ENCODE peak calls at places on chromosome 5, in six cellular contexts. B is CD4-positive, alpha-beta memory T cell; R is uterus; N is GM23338; C is hepatocyte; J is thoracic aorta. X is an unnamed sample.

GRCh38 chr5:115657125-115657882 is 31.5 kb upstream of the TMED7 start:
- DNase-seq in R (no peak), J (no peak), C (no peak), N (no peak), B (no peak), X (no peak)

GRCh38 chr5:78536797-78537196 is 111.8 kb downstream of the LHFPL2 start:
- DNase-seq in R (no peak), N (no peak), J (no peak), B (no peak), C (no peak), X (no peak)

GRCh38 chr5:511476-511875 is 12.8 kb downstream of the SLC9A3 start:
- DNase-seq in C (no peak), R (no peak), J (no peak), B (no peak), N (no peak), X (no peak)

GRCh38 chr5:154214236-154215106 is 23.9 kb downstream of the GALNT10 start:
- DNase-seq in B (no peak), J (no peak), C (no peak), R (no peak), N (no peak), X (no peak)

GRCh38 chr5:94388773-94389514 is 229.5 kb downstream of the KIAA0825 start:
- DNase-seq in B (no peak), R (no peak), N (no peak), J (no peak), C (no peak), X (no peak)

GRCh38 chr5:172849636-172850453 is 15.8 kb downstream of the ERGIC1 start:
- DNase-seq in C (no peak), N (no peak), R (no peak), J (no peak), B (no peak), X (peak; percentile 75)

GRCh38 chr5:114101153-114101552 is 260.7 kb upstream of the KCNN2 start:
- DNase-seq in J (no peak), R (no peak), B (no peak), C (peak; percentile 78), N (peak; percentile 72), X (no peak)

GRCh38 chr5:36728697-36729543 is 122.5 kb downstream of the SLC1A3 start:
- DNase-seq in C (peak; percentile 81), N (peak; percentile 86), J (no peak), B (peak; percentile 47), R (no peak), X (no peak)

GRCh38 chr5:71948206-71948605 is 159.1 kb upstream of the MAP1B start:
- DNase-seq in C (no peak), N (no peak), J (no peak), B (no peak), R (no peak), X (no peak)

GRCh38 chr5:35860686-35861085 is 4.0 kb downstream of the IL7R start:
- DNase-seq in J (no peak), R (no peak), B (no peak), N (peak; percentile 8), C (no peak), X (no peak)

GRCh38 chr5:144156767-144157171 is 13.7 kb downstream of the YIPF5 start:
- DNase-seq in C (no peak), R (no peak), B (no peak), N (no peak), J (no peak), X (no peak)

GRCh38 chr5:144167998-144168397 is 2.5 kb downstream of the YIPF5 start:
- DNase-seq in N (no peak), B (no peak), C (no peak), J (no peak), R (no peak), X (no peak)

GRCh38 chr5:144166696-144167095 is 3.8 kb downstream of the YIPF5 start:
- DNase-seq in J (no peak), B (no peak), R (no peak), N (no peak), C (no peak), X (no peak)

DNA sequence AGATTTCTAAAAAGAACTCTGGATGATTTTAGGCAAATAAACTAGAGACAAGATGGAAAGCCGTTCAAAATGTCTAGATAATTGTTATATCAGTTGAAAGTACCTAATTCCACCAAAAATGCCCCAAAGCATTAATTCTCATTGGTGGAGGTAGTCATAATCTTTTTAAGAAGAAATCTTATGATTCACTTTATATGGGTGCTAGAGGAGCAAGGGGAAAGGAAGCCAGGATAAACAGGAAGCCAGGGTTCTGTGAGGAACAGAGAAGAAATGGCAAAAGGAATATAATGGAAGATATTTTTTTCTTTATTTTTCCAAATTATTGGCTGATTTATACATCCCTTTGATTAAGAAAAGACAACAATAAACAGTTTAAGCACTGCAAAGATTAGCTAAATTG is 7.8 kb downstream of the YIPF5 start:
- DNase-seq in C (no peak), N (no peak), R (no peak), B (no peak), J (no peak), X (no peak)
- H3K36me3 ChIP-seq in C (no peaks in the 10 kb centered on the region), N (peaks cover 32% of the 10 kb centered on the region), R (no peaks in the 10 kb centered on the region), B (peaks cover 51% of the 10 kb centered on the region), J (peaks cover 13% of the 10 kb centered on the region), X (no peaks in the 10 kb centered on the region)

GRCh38 chr5:122311400-122311887 is 593 bp upstream of the SNCAIP start:
- DNase-seq in N (peak; percentile 73), J (no peak), R (peak; percentile 28), C (no peak), B (no peak), X (no peak)
- H3K4me3 ChIP-seq in N (peak overlapping the region; percentile 75), J (peak overlapping the region; percentile 88), R (peak overlapping the region; percentile 83), C (peak overlapping the region; percentile 55), B (no peak overlapping the region), X (peak overlapping the region; percentile 3)

DNA sequence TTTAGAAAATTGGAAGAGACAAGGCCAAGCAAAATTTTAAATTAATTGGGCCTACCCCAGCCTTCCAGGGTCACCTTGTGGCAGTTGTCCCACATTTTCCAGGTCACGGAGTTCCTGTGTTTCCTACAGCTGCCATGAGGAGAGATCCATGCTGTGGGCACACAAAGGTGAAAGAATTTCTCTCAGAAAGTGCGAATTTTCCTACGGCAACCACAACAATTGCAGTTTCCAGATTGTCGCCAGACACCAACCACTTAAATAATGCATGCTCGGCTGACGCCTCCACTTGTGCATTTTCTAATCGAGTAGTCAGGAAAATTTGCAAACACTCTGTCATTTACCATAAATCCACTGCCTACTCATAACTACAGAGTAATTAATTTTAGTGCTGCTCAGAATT is 390.0 kb downstream of the NR2F1-AS1 start:
- DNase-seq in B (no peak), C (no peak), R (no peak), N (peak; percentile 11), J (no peak), X (no peak)
- H3K27me3 ChIP-seq in B (no peaks in the 10 kb centered on the region), C (no peaks in the 10 kb centered on the region), R (no peaks in the 10 kb centered on the region), N (no peaks in the 10 kb centered on the region), J (no peaks in the 10 kb centered on the region), X (no peaks in the 10 kb centered on the region)

DNA sequence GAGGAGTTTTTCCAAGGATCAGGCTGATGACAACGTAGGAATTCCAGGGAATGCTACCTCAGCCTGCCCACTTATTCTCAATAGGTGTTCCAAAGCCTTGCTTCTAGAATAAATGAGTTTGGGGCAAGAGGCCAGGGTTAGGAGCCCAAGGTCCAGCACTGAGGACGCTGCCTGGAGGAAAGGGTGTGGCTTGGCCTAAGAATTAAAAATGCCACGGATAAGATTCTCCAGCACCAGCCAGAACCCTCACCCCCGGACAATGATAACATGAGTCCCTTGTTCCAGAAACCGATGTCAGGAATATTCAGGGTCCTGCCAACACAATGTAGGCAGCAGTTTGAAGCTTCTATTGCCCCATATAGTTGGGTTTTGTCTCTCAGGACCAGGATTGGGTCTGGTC is 7.6 kb downstream of the SPRY4 start:
- DNase-seq in N (no peak), R (no peak), C (no peak), J (no peak), B (no peak), X (no peak)
- H3K36me3 ChIP-seq in N (peaks cover 69% of the 10 kb centered on the region), R (no peaks in the 10 kb centered on the region), C (no peaks in the 10 kb centered on the region), J (peaks cover 12% of the 10 kb centered on the region), B (no peaks in the 10 kb centered on the region), X (no peaks in the 10 kb centered on the region)

GRCh38 chr5:30112842-30113241 is 1080.6 kb upstream of the CDH6 start:
- DNase-seq in C (peak; percentile 6), N (no peak), R (no peak), B (no peak), J (no peak), X (no peak)
- H3K4me3 ChIP-seq in C (no peak overlapping the region), N (no peak overlapping the region), R (no peak overlapping the region), B (no peak overlapping the region), J (no peak overlapping the region), X (no peak overlapping the region)